ENCODE peak calls at places on chromosomes 3 and 15, in eight cellular contexts. One of them, this sample, is unnamed.

GRCh38 chr15:35874260-35874905 is 328.4 kb upstream of the DPH6 start:
- DNase-seq in fibroblast of lung: peak
- DNase-seq in aorta: no peak
- DNase-seq in neuronal stem cell: no peak
- DNase-seq in HT1080: peak
- DNase-seq in iPS-NIHi11: no peak
- DNase-seq in stimulated activated CD4-positive, alpha-beta T cell treated with anti-CD3 and anti-CD28 coated beads, Interleukin-1b, Interleukin-23, amount 100 ng/mL, for 1 hour: no peak
- DNase-seq in NCI-H524 treated with DMSO at 0.1 percent for 48 hours: no peak
- DNase-seq in this sample: no peak

GRCh38 chr3:72590732-72591192 is 257.5 kb downstream of the SHQ1 start:
- DNase-seq in fibroblast of lung: no peak
- DNase-seq in aorta: no peak
- DNase-seq in neuronal stem cell: peak
- DNase-seq in HT1080: no peak
- DNase-seq in iPS-NIHi11: peak
- DNase-seq in stimulated activated CD4-positive, alpha-beta T cell treated with anti-CD3 and anti-CD28 coated beads, Interleukin-1b, Interleukin-23, amount 100 ng/mL, for 1 hour: no peak
- DNase-seq in NCI-H524 treated with DMSO at 0.1 percent for 48 hours: no peak
- DNase-seq in this sample: no peak

GRCh38 chr3:114093596-114093995 is 37.1 kb downstream of the QTRT2 start:
- DNase-seq in fibroblast of lung: peak
- DNase-seq in aorta: peak
- DNase-seq in neuronal stem cell: no peak
- DNase-seq in HT1080: peak
- DNase-seq in iPS-NIHi11: no peak
- DNase-seq in stimulated activated CD4-positive, alpha-beta T cell treated with anti-CD3 and anti-CD28 coated beads, Interleukin-1b, Interleukin-23, amount 100 ng/mL, for 1 hour: no peak
- DNase-seq in NCI-H524 treated with DMSO at 0.1 percent for 48 hours: no peak
- DNase-seq in this sample: no peak

GRCh38 chr3:133595341-133595740 is 21.9 kb downstream of the CDV3 start:
- DNase-seq in fibroblast of lung: no peak
- DNase-seq in aorta: no peak
- DNase-seq in neuronal stem cell: no peak
- DNase-seq in HT1080: peak
- DNase-seq in iPS-NIHi11: no peak
- DNase-seq in stimulated activated CD4-positive, alpha-beta T cell treated with anti-CD3 and anti-CD28 coated beads, Interleukin-1b, Interleukin-23, amount 100 ng/mL, for 1 hour: no peak
- DNase-seq in NCI-H524 treated with DMSO at 0.1 percent for 48 hours: no peak
- DNase-seq in this sample: no peak

GRCh38 chr3:178131801-178132200 is 404.4 kb upstream of the KCNMB2 start:
- DNase-seq in fibroblast of lung: no peak
- DNase-seq in aorta: no peak
- DNase-seq in neuronal stem cell: no peak
- DNase-seq in HT1080: peak
- DNase-seq in iPS-NIHi11: no peak
- DNase-seq in stimulated activated CD4-positive, alpha-beta T cell treated with anti-CD3 and anti-CD28 coated beads, Interleukin-1b, Interleukin-23, amount 100 ng/mL, for 1 hour: no peak
- DNase-seq in NCI-H524 treated with DMSO at 0.1 percent for 48 hours: no peak
- DNase-seq in this sample: no peak

GRCh38 chr3:168974628-168975403 is 688.7 kb downstream of the MECOM start:
- DNase-seq in fibroblast of lung: no peak
- DNase-seq in aorta: no peak
- DNase-seq in neuronal stem cell: no peak
- DNase-seq in HT1080: no peak
- DNase-seq in iPS-NIHi11: no peak
- DNase-seq in stimulated activated CD4-positive, alpha-beta T cell treated with anti-CD3 and anti-CD28 coated beads, Interleukin-1b, Interleukin-23, amount 100 ng/mL, for 1 hour: no peak
- DNase-seq in NCI-H524 treated with DMSO at 0.1 percent for 48 hours: no peak
- DNase-seq in this sample: no peak

GRCh38 chr3:26652157-26652556 is 29.6 kb downstream of the LRRC3B start:
- DNase-seq in fibroblast of lung: no peak
- DNase-seq in aorta: no peak
- DNase-seq in neuronal stem cell: peak
- DNase-seq in HT1080: no peak
- DNase-seq in iPS-NIHi11: no peak
- DNase-seq in stimulated activated CD4-positive, alpha-beta T cell treated with anti-CD3 and anti-CD28 coated beads, Interleukin-1b, Interleukin-23, amount 100 ng/mL, for 1 hour: no peak
- DNase-seq in NCI-H524 treated with DMSO at 0.1 percent for 48 hours: peak
- DNase-seq in this sample: no peak

GRCh38 chr3:11539677-11540076 is 104.0 kb downstream of the VGLL4 start:
- DNase-seq in fibroblast of lung: no peak
- DNase-seq in aorta: no peak
- DNase-seq in neuronal stem cell: no peak
- DNase-seq in HT1080: no peak
- DNase-seq in iPS-NIHi11: no peak
- DNase-seq in stimulated activated CD4-positive, alpha-beta T cell treated with anti-CD3 and anti-CD28 coated beads, Interleukin-1b, Interleukin-23, amount 100 ng/mL, for 1 hour: no peak
- DNase-seq in NCI-H524 treated with DMSO at 0.1 percent for 48 hours: no peak
- DNase-seq in this sample: no peak

GRCh38 chr15:57559875-57560274 is 31.8 kb upstream of the MYZAP start:
- DNase-seq in fibroblast of lung: peak
- DNase-seq in aorta: peak
- DNase-seq in neuronal stem cell: peak
- DNase-seq in HT1080: peak
- DNase-seq in iPS-NIHi11: peak
- DNase-seq in stimulated activated CD4-positive, alpha-beta T cell treated with anti-CD3 and anti-CD28 coated beads, Interleukin-1b, Interleukin-23, amount 100 ng/mL, for 1 hour: peak
- DNase-seq in NCI-H524 treated with DMSO at 0.1 percent for 48 hours: no peak
- DNase-seq in this sample: no peak

GRCh38 chr3:67009716-67010115 is 11.6 kb downstream of the KBTBD8 start:
- DNase-seq in fibroblast of lung: peak
- DNase-seq in aorta: no peak
- DNase-seq in neuronal stem cell: no peak
- DNase-seq in HT1080: no peak
- DNase-seq in iPS-NIHi11: no peak
- DNase-seq in stimulated activated CD4-positive, alpha-beta T cell treated with anti-CD3 and anti-CD28 coated beads, Interleukin-1b, Interleukin-23, amount 100 ng/mL, for 1 hour: no peak
- DNase-seq in NCI-H524 treated with DMSO at 0.1 percent for 48 hours: no peak
- DNase-seq in this sample: no peak

GRCh38 chr15:82133251-82133650 is 87.4 kb upstream of the MEX3B start:
- DNase-seq in fibroblast of lung: peak
- DNase-seq in aorta: no peak
- DNase-seq in neuronal stem cell: no peak
- DNase-seq in HT1080: no peak
- DNase-seq in iPS-NIHi11: no peak
- DNase-seq in stimulated activated CD4-positive, alpha-beta T cell treated with anti-CD3 and anti-CD28 coated beads, Interleukin-1b, Interleukin-23, amount 100 ng/mL, for 1 hour: no peak
- DNase-seq in NCI-H524 treated with DMSO at 0.1 percent for 48 hours: no peak
- DNase-seq in this sample: no peak

GRCh38 chr3:5122741-5123706 is 932 bp downstream of the ARL8B start:
- DNase-seq in fibroblast of lung: peak
- DNase-seq in aorta: peak
- DNase-seq in neuronal stem cell: peak
- DNase-seq in HT1080: peak
- DNase-seq in iPS-NIHi11: peak
- DNase-seq in stimulated activated CD4-positive, alpha-beta T cell treated with anti-CD3 and anti-CD28 coated beads, Interleukin-1b, Interleukin-23, amount 100 ng/mL, for 1 hour: no peak
- DNase-seq in NCI-H524 treated with DMSO at 0.1 percent for 48 hours: no peak
- DNase-seq in this sample: no peak

GRCh38 chr3:127734754-127735473 is 62.2 kb downstream of the ABTB1 start:
- DNase-seq in fibroblast of lung: peak
- DNase-seq in aorta: peak
- DNase-seq in neuronal stem cell: no peak
- DNase-seq in HT1080: peak
- DNase-seq in iPS-NIHi11: no peak
- DNase-seq in stimulated activated CD4-positive, alpha-beta T cell treated with anti-CD3 and anti-CD28 coated beads, Interleukin-1b, Interleukin-23, amount 100 ng/mL, for 1 hour: no peak
- DNase-seq in NCI-H524 treated with DMSO at 0.1 percent for 48 hours: no peak
- DNase-seq in this sample: no peak

GRCh38 chr3:70658779-70659310 is 346.4 kb upstream of the MDFIC2 start:
- DNase-seq in fibroblast of lung: no peak
- DNase-seq in aorta: no peak
- DNase-seq in neuronal stem cell: no peak
- DNase-seq in HT1080: no peak
- DNase-seq in iPS-NIHi11: no peak
- DNase-seq in stimulated activated CD4-positive, alpha-beta T cell treated with anti-CD3 and anti-CD28 coated beads, Interleukin-1b, Interleukin-23, amount 100 ng/mL, for 1 hour: no peak
- DNase-seq in NCI-H524 treated with DMSO at 0.1 percent for 48 hours: no peak
- DNase-seq in this sample: no peak

GRCh38 chr3:29705906-29706507 is 425.1 kb downstream of the RBMS3 start:
- DNase-seq in fibroblast of lung: no peak
- DNase-seq in aorta: no peak
- DNase-seq in neuronal stem cell: no peak
- DNase-seq in HT1080: no peak
- DNase-seq in iPS-NIHi11: no peak
- DNase-seq in stimulated activated CD4-positive, alpha-beta T cell treated with anti-CD3 and anti-CD28 coated beads, Interleukin-1b, Interleukin-23, amount 100 ng/mL, for 1 hour: no peak
- DNase-seq in NCI-H524 treated with DMSO at 0.1 percent for 48 hours: no peak
- DNase-seq in this sample: no peak

GRCh38 chr3:183122257-183122932 is 23.1 kb upstream of the MCCC1 start:
- DNase-seq in fibroblast of lung: peak
- DNase-seq in aorta: no peak
- DNase-seq in neuronal stem cell: no peak
- DNase-seq in HT1080: peak
- DNase-seq in iPS-NIHi11: peak
- DNase-seq in stimulated activated CD4-positive, alpha-beta T cell treated with anti-CD3 and anti-CD28 coated beads, Interleukin-1b, Interleukin-23, amount 100 ng/mL, for 1 hour: no peak
- DNase-seq in NCI-H524 treated with DMSO at 0.1 percent for 48 hours: peak
- DNase-seq in this sample: no peak

GRCh38 chr15:31108836-31109235 is 7.3 kb upstream of the TRPM1 start:
- DNase-seq in fibroblast of lung: no peak
- DNase-seq in aorta: no peak
- DNase-seq in neuronal stem cell: no peak
- DNase-seq in HT1080: peak
- DNase-seq in iPS-NIHi11: no peak
- DNase-seq in stimulated activated CD4-positive, alpha-beta T cell treated with anti-CD3 and anti-CD28 coated beads, Interleukin-1b, Interleukin-23, amount 100 ng/mL, for 1 hour: no peak
- DNase-seq in NCI-H524 treated with DMSO at 0.1 percent for 48 hours: no peak
- DNase-seq in this sample: no peak

GRCh38 chr3:31077021-31077601 is 182.7 kb upstream of the GADL1 start:
- DNase-seq in fibroblast of lung: peak
- DNase-seq in aorta: peak
- DNase-seq in neuronal stem cell: no peak
- DNase-seq in HT1080: peak
- DNase-seq in iPS-NIHi11: no peak
- DNase-seq in stimulated activated CD4-positive, alpha-beta T cell treated with anti-CD3 and anti-CD28 coated beads, Interleukin-1b, Interleukin-23, amount 100 ng/mL, for 1 hour: no peak
- DNase-seq in NCI-H524 treated with DMSO at 0.1 percent for 48 hours: no peak
- DNase-seq in this sample: no peak

GRCh38 chr15:33160054-33160453 is 34.5 kb downstream of the FMN1 start:
- DNase-seq in fibroblast of lung: no peak
- DNase-seq in aorta: no peak
- DNase-seq in neuronal stem cell: no peak
- DNase-seq in HT1080: peak
- DNase-seq in iPS-NIHi11: no peak
- DNase-seq in stimulated activated CD4-positive, alpha-beta T cell treated with anti-CD3 and anti-CD28 coated beads, Interleukin-1b, Interleukin-23, amount 100 ng/mL, for 1 hour: no peak
- DNase-seq in NCI-H524 treated with DMSO at 0.1 percent for 48 hours: no peak
- DNase-seq in this sample: no peak

GRCh38 chr3:194187543-194187942 is 51.6 kb downstream of the HES1 start:
- DNase-seq in fibroblast of lung: no peak
- DNase-seq in aorta: no peak
- DNase-seq in neuronal stem cell: no peak
- DNase-seq in HT1080: no peak
- DNase-seq in iPS-NIHi11: no peak
- DNase-seq in stimulated activated CD4-positive, alpha-beta T cell treated with anti-CD3 and anti-CD28 coated beads, Interleukin-1b, Interleukin-23, amount 100 ng/mL, for 1 hour: no peak
- DNase-seq in NCI-H524 treated with DMSO at 0.1 percent for 48 hours: no peak
- DNase-seq in this sample: no peak

GRCh38 chr15:50066202-50066601 is 52.8 kb downstream of the ATP8B4 start:
- DNase-seq in fibroblast of lung: no peak
- DNase-seq in aorta: no peak
- DNase-seq in neuronal stem cell: no peak
- DNase-seq in HT1080: peak
- DNase-seq in iPS-NIHi11: no peak
- DNase-seq in stimulated activated CD4-positive, alpha-beta T cell treated with anti-CD3 and anti-CD28 coated beads, Interleukin-1b, Interleukin-23, amount 100 ng/mL, for 1 hour: no peak
- DNase-seq in NCI-H524 treated with DMSO at 0.1 percent for 48 hours: no peak
- DNase-seq in this sample: no peak

GRCh38 chr15:55434989-55435825 is 26.9 kb downstream of the PIERCE2 start:
- DNase-seq in fibroblast of lung: peak
- DNase-seq in aorta: no peak
- DNase-seq in neuronal stem cell: peak
- DNase-seq in HT1080: peak
- DNase-seq in iPS-NIHi11: peak
- DNase-seq in stimulated activated CD4-positive, alpha-beta T cell treated with anti-CD3 and anti-CD28 coated beads, Interleukin-1b, Interleukin-23, amount 100 ng/mL, for 1 hour: no peak
- DNase-seq in NCI-H524 treated with DMSO at 0.1 percent for 48 hours: peak
- DNase-seq in this sample: peak

GRCh38 chr15:51307811-51308210 is 30.6 kb downstream of the CYP19A1 start:
- DNase-seq in fibroblast of lung: no peak
- DNase-seq in aorta: no peak
- DNase-seq in neuronal stem cell: no peak
- DNase-seq in HT1080: no peak
- DNase-seq in iPS-NIHi11: no peak
- DNase-seq in stimulated activated CD4-positive, alpha-beta T cell treated with anti-CD3 and anti-CD28 coated beads, Interleukin-1b, Interleukin-23, amount 100 ng/mL, for 1 hour: no peak
- DNase-seq in NCI-H524 treated with DMSO at 0.1 percent for 48 hours: no peak
- DNase-seq in this sample: no peak

GRCh38 chr15:39596358-39597051 is 15.6 kb downstream of the THBS1 start:
- DNase-seq in fibroblast of lung: peak
- DNase-seq in aorta: no peak
- DNase-seq in neuronal stem cell: no peak
- DNase-seq in HT1080: no peak
- DNase-seq in iPS-NIHi11: no peak
- DNase-seq in stimulated activated CD4-positive, alpha-beta T cell treated with anti-CD3 and anti-CD28 coated beads, Interleukin-1b, Interleukin-23, amount 100 ng/mL, for 1 hour: no peak
- DNase-seq in NCI-H524 treated with DMSO at 0.1 percent for 48 hours: no peak
- DNase-seq in this sample: no peak

GRCh38 chr3:9102240-9102841 is 139.1 kb upstream of the RAD18 start:
- DNase-seq in fibroblast of lung: no peak
- DNase-seq in aorta: no peak
- DNase-seq in neuronal stem cell: peak
- DNase-seq in HT1080: no peak
- DNase-seq in iPS-NIHi11: peak
- DNase-seq in stimulated activated CD4-positive, alpha-beta T cell treated with anti-CD3 and anti-CD28 coated beads, Interleukin-1b, Interleukin-23, amount 100 ng/mL, for 1 hour: no peak
- DNase-seq in NCI-H524 treated with DMSO at 0.1 percent for 48 hours: no peak
- DNase-seq in this sample: peak

GRCh38 chr3:149579838-149580542 is 77.8 kb downstream of the WWTR1 start:
- DNase-seq in fibroblast of lung: peak
- DNase-seq in aorta: no peak
- DNase-seq in neuronal stem cell: no peak
- DNase-seq in HT1080: peak
- DNase-seq in iPS-NIHi11: no peak
- DNase-seq in stimulated activated CD4-positive, alpha-beta T cell treated with anti-CD3 and anti-CD28 coated beads, Interleukin-1b, Interleukin-23, amount 100 ng/mL, for 1 hour: no peak
- DNase-seq in NCI-H524 treated with DMSO at 0.1 percent for 48 hours: no peak
- DNase-seq in this sample: no peak

GRCh38 chr3:14602804-14603644 is 48.5 kb upstream of the CCDC174 start:
- DNase-seq in fibroblast of lung: no peak
- DNase-seq in aorta: no peak
- DNase-seq in neuronal stem cell: no peak
- DNase-seq in HT1080: no peak
- DNase-seq in iPS-NIHi11: peak
- DNase-seq in stimulated activated CD4-positive, alpha-beta T cell treated with anti-CD3 and anti-CD28 coated beads, Interleukin-1b, Interleukin-23, amount 100 ng/mL, for 1 hour: no peak
- DNase-seq in NCI-H524 treated with DMSO at 0.1 percent for 48 hours: no peak
- DNase-seq in this sample: no peak

GRCh38 chr15:64351265-64351664 is 4.7 kb downstream of the CSNK1G1 start:
- DNase-seq in fibroblast of lung: peak
- DNase-seq in aorta: no peak
- DNase-seq in neuronal stem cell: no peak
- DNase-seq in HT1080: no peak
- DNase-seq in iPS-NIHi11: no peak
- DNase-seq in stimulated activated CD4-positive, alpha-beta T cell treated with anti-CD3 and anti-CD28 coated beads, Interleukin-1b, Interleukin-23, amount 100 ng/mL, for 1 hour: no peak
- DNase-seq in NCI-H524 treated with DMSO at 0.1 percent for 48 hours: no peak
- DNase-seq in this sample: no peak

GRCh38 chr3:117217837-117218236 is 508.3 kb downstream of the TUSC7 start:
- DNase-seq in fibroblast of lung: no peak
- DNase-seq in aorta: no peak
- DNase-seq in neuronal stem cell: no peak
- DNase-seq in HT1080: no peak
- DNase-seq in iPS-NIHi11: no peak
- DNase-seq in stimulated activated CD4-positive, alpha-beta T cell treated with anti-CD3 and anti-CD28 coated beads, Interleukin-1b, Interleukin-23, amount 100 ng/mL, for 1 hour: no peak
- DNase-seq in NCI-H524 treated with DMSO at 0.1 percent for 48 hours: no peak
- DNase-seq in this sample: no peak

GRCh38 chr3:129597087-129597791 is 9.2 kb downstream of the PLXND1 start:
- DNase-seq in fibroblast of lung: peak
- DNase-seq in aorta: peak
- DNase-seq in neuronal stem cell: no peak
- DNase-seq in HT1080: no peak
- DNase-seq in iPS-NIHi11: no peak
- DNase-seq in stimulated activated CD4-positive, alpha-beta T cell treated with anti-CD3 and anti-CD28 coated beads, Interleukin-1b, Interleukin-23, amount 100 ng/mL, for 1 hour: no peak
- DNase-seq in NCI-H524 treated with DMSO at 0.1 percent for 48 hours: no peak
- DNase-seq in this sample: no peak

GRCh38 chr3:112043621-112044201 is 9.2 kb downstream of the TMPRSS7 start:
- DNase-seq in fibroblast of lung: peak
- DNase-seq in aorta: no peak
- DNase-seq in neuronal stem cell: peak
- DNase-seq in HT1080: peak
- DNase-seq in iPS-NIHi11: peak
- DNase-seq in stimulated activated CD4-positive, alpha-beta T cell treated with anti-CD3 and anti-CD28 coated beads, Interleukin-1b, Interleukin-23, amount 100 ng/mL, for 1 hour: no peak
- DNase-seq in NCI-H524 treated with DMSO at 0.1 percent for 48 hours: peak
- DNase-seq in this sample: no peak

GRCh38 chr3:43390255-43390588 is 103.9 kb downstream of the SNRK start:
- DNase-seq in fibroblast of lung: peak
- DNase-seq in aorta: no peak
- DNase-seq in neuronal stem cell: no peak
- DNase-seq in HT1080: peak
- DNase-seq in iPS-NIHi11: no peak
- DNase-seq in stimulated activated CD4-positive, alpha-beta T cell treated with anti-CD3 and anti-CD28 coated beads, Interleukin-1b, Interleukin-23, amount 100 ng/mL, for 1 hour: no peak
- DNase-seq in NCI-H524 treated with DMSO at 0.1 percent for 48 hours: no peak
- DNase-seq in this sample: no peak

GRCh38 chr3:123713211-123713610 is 128.4 kb upstream of the HACD2 start:
- DNase-seq in fibroblast of lung: no peak
- DNase-seq in aorta: peak
- DNase-seq in neuronal stem cell: no peak
- DNase-seq in HT1080: no peak
- DNase-seq in iPS-NIHi11: no peak
- DNase-seq in stimulated activated CD4-positive, alpha-beta T cell treated with anti-CD3 and anti-CD28 coated beads, Interleukin-1b, Interleukin-23, amount 100 ng/mL, for 1 hour: no peak
- DNase-seq in NCI-H524 treated with DMSO at 0.1 percent for 48 hours: no peak
- DNase-seq in this sample: no peak

GRCh38 chr3:105867690-105868449 is 942 bp downstream of the CBLB start:
- DNase-seq in fibroblast of lung: peak
- DNase-seq in aorta: no peak
- DNase-seq in neuronal stem cell: no peak
- DNase-seq in HT1080: peak
- DNase-seq in iPS-NIHi11: no peak
- DNase-seq in stimulated activated CD4-positive, alpha-beta T cell treated with anti-CD3 and anti-CD28 coated beads, Interleukin-1b, Interleukin-23, amount 100 ng/mL, for 1 hour: no peak
- DNase-seq in NCI-H524 treated with DMSO at 0.1 percent for 48 hours: no peak
- DNase-seq in this sample: no peak

This sample was measured in iPS DF 6.9.